ENCODE peak calls at places on chromosome 5, in four cellular contexts. U is A549, M is IMR-90, C is K562. L is an unnamed sample.

GRCh38 chr5:139842321-139842720 is 46.7 kb downstream of the PSD2 start:
- DNase-seq in U (no peak), M (no peak), C (no peak), L (no peak)

GRCh38 chr5:122805481-122805880 is 30.6 kb downstream of the SNX2 start:
- DNase-seq in U (peak; percentile 2), M (peak; percentile 52), C (no peak), L (no peak)

GRCh38 chr5:83509535-83509934 is 38.0 kb downstream of the VCAN start:
- DNase-seq in U (peak; percentile 6), M (peak; percentile 71), C (peak; percentile 5), L (no peak)

GRCh38 chr5:36664762-36665161 is 58.4 kb downstream of the SLC1A3 start:
- DNase-seq in U (no peak), M (no peak), C (no peak), L (no peak)

GRCh38 chr5:74641778-74642542 is 1.4 kb upstream of the ENC1 start:
- DNase-seq in U (peak; percentile 82), M (peak; percentile 87), C (peak; percentile 55), L (peak; percentile 62)

GRCh38 chr5:123116063-123116462 is 27.0 kb downstream of the PRDM6 start:
- DNase-seq in U (no peak), M (peak; percentile 43), C (no peak), L (no peak)

GRCh38 chr5:150560401-150561191 is 52.7 kb downstream of the NDST1 start:
- DNase-seq in U (peak; percentile 83), M (peak; percentile 85), C (peak; percentile 90), L (peak; percentile 82)

GRCh38 chr5:151811593-151812321 is 40.0 kb downstream of the G3BP1 start:
- DNase-seq in U (no peak), M (peak; percentile 53), C (no peak), L (no peak)

GRCh38 chr5:81852277-81853004 is 101.5 kb upstream of the SSBP2 start:
- DNase-seq in U (peak; percentile 7), M (peak; percentile 34), C (peak; percentile 82), L (no peak)

GRCh38 chr5:40958811-40959210 is 49.5 kb downstream of the C7 start:
- DNase-seq in U (peak; percentile 3), M (no peak), C (no peak), L (no peak)

GRCh38 chr5:107663697-107664096 is 7.0 kb downstream of the EFNA5 start:
- DNase-seq in U (no peak), M (no peak), C (no peak), L (no peak)

GRCh38 chr5:61280766-61281427 is 51.2 kb upstream of the ZSWIM6 start:
- DNase-seq in U (no peak), M (no peak), C (no peak), L (no peak)

GRCh38 chr5:15004506-15004905 is 132.9 kb upstream of the ANKH start:
- DNase-seq in U (no peak), M (no peak), C (no peak), L (no peak)

GRCh38 chr5:6003040-6003825 is 375.1 kb downstream of the MED10 start:
- DNase-seq in U (no peak), M (no peak), C (no peak), L (no peak)

GRCh38 chr5:58149345-58149744 is 310.5 kb downstream of the PLK2 start:
- DNase-seq in U (no peak), M (peak; percentile 24), C (no peak), L (no peak)

GRCh38 chr5:177609076-177610059 is 9.4 kb downstream of the B4GALT7 start:
- DNase-seq in U (no peak), M (no peak), C (no peak), L (no peak)

GRCh38 chr5:107370569-107370968 is 300.2 kb downstream of the EFNA5 start:
- DNase-seq in U (no peak), M (no peak), C (no peak), L (no peak)

GRCh38 chr5:133240425-133241091 is 188.7 kb downstream of the HSPA4 start:
- DNase-seq in U (peak; percentile 95), M (peak; percentile 99), C (peak; percentile 95), L (peak; percentile 90)

GRCh38 chr5:62731011-62731410 is 152.4 kb downstream of the LRRC70 start:
- DNase-seq in U (no peak), M (no peak), C (no peak), L (no peak)

GRCh38 chr5:126947146-126948010 is 83.0 kb downstream of the MARCHF3 start:
- DNase-seq in U (no peak), M (no peak), C (peak; percentile 79), L (no peak)

GRCh38 chr5:73365990-73366667 is 82.4 kb downstream of the FOXD1 start:
- DNase-seq in U (no peak), M (no peak), C (no peak), L (no peak)

DNA sequence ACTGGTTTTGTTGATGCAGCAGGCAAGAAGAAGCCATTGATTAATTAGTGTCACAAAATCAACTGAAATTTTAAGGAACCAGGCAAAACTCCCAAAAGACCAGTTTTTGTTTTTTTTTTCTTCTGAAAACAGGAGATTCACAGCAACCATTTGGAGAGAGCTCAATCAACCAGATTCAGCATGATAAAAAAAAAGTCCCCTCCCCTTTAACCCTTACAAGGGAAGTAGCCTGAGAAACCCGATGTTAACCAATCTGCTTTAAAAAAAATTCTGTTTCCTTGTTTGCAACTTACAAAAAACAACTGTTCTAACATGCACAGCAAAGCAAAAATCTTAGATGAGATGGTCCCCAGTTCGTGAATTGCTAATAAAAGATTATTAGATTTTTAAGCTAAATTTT is 59.7 kb downstream of the HMHB1 start:
- DNase-seq in U (no peak), M (no peak), C (no peak), L (no peak)
- H3K4me2 ChIP-seq in U (no peak overlapping the region), M (no peak overlapping the region), C (no peak overlapping the region), L (no peak overlapping the region)

GRCh38 chr5:176543428-176544182 is 5.5 kb upstream of the CDHR2 start:
- DNase-seq in U (peak; percentile 73), M (no peak), C (peak; percentile 89), L (no peak)
- TF ChIP-seq MAZ in U (no peak), M (no peak), C (peak; percentile 10), L (no peak)

GRCh38 chr5:78515665-78516064 is 132.9 kb downstream of the LHFPL2 start:
- DNase-seq in U (no peak), M (no peak), C (no peak), L (no peak)
- H3K4me2 ChIP-seq in U (no peak overlapping the region), M (no peak overlapping the region), C (no peak overlapping the region), L (no peak overlapping the region)

GRCh38 chr5:125005287-125005686 is 258.8 kb upstream of the ZNF608 start:
- DNase-seq in U (no peak), M (no peak), C (no peak), L (no peak)

GRCh38 chr5:124997186-124997893 is 250.9 kb upstream of the ZNF608 start:
- DNase-seq in U (no peak), M (peak; percentile 31), C (no peak), L (no peak)

GRCh38 chr5:125006011-125006685 is 259.7 kb upstream of the ZNF608 start:
- DNase-seq in U (no peak), M (no peak), C (no peak), L (no peak)

GRCh38 chr5:125004009-125004408 is 257.6 kb upstream of the ZNF608 start:
- DNase-seq in U (no peak), M (no peak), C (no peak), L (no peak)

GRCh38 chr5:125002727-125003598 is 256.5 kb upstream of the ZNF608 start:
- DNase-seq in U (no peak), M (no peak), C (no peak), L (no peak)
- TF ChIP-seq MAZ in U (no peak), M (no peak), C (no peak), L (no peak)

GRCh38 chr5:55151923-55152842 is 7.8 kb upstream of the GPX8 start:
- DNase-seq in U (no peak), M (peak; percentile 84), C (no peak), L (no peak)

GRCh38 chr5:55149396-55149795 is 10.6 kb upstream of the GPX8 start:
- DNase-seq in U (no peak), M (no peak), C (no peak), L (no peak)

GRCh38 chr5:55160493-55161209 is 680 bp downstream of the GPX8 start:
- DNase-seq in U (peak; percentile 89), M (peak; percentile 98), C (peak; percentile 26), L (no peak)

GRCh38 chr5:55159763-55160492 is at the start of gene GPX8:
- DNase-seq in U (peak; percentile 88), M (peak; percentile 92), C (peak; percentile 52), L (peak; percentile 32)

GRCh38 chr5:55154893-55155292 is 5.1 kb upstream of the GPX8 start:
- DNase-seq in U (no peak), M (peak; percentile 80), C (no peak), L (no peak)
- H3K4me2 ChIP-seq in U (peak overlapping the region; percentile 12), M (no peak overlapping the region), C (no peak overlapping the region), L (no peak overlapping the region)

GRCh38 chr5:1930501-1930879 is 47.8 kb upstream of the IRX4 start:
- DNase-seq in U (no peak), M (no peak), C (no peak), L (no peak)

GRCh38 chr5:1933364-1934055 is 50.8 kb upstream of the IRX4 start:
- DNase-seq in U (no peak), M (no peak), C (no peak), L (no peak)

GRCh38 chr5:1931590-1932138 is 48.9 kb upstream of the IRX4 start:
- DNase-seq in U (no peak), M (no peak), C (no peak), L (no peak)

GRCh38 chr5:1929108-1929991 is 46.6 kb upstream of the IRX4 start:
- DNase-seq in U (no peak), M (no peak), C (no peak), L (no peak)

GRCh38 chr5:1930880-1931589 is 48.3 kb upstream of the IRX4 start:
- DNase-seq in U (no peak), M (no peak), C (no peak), L (no peak)
- TF ChIP-seq MAZ in U (no peak), M (no peak), C (no peak), L (no peak)